ENCODE peak calls at places on chromosomes 3 and 15, in ten cellular contexts. G is WERI-Rb-1; Z is kidney epithelial cell; K is astrocyte; B is psoas muscle; Y is CD4-positive, alpha-beta memory T cell; C is GM23338; D is aorta; F is foreskin fibroblast; L is CD4-positive, CD25-positive, alpha-beta regulatory T cell. M is an unnamed sample.
A peak's percentile ranks its signal among the peaks of the same experiment; 100 is the strongest.

GRCh38 chr3:56930706-56931105 is 129.0 kb upstream of the ARHGEF3 start:
- DNase-seq in G (no peak), Z (no peak), K (peak; percentile 36), B (no peak), Y (no peak), C (no peak), D (no peak), F (no peak), L (no peak), M (no peak)

GRCh38 chr3:149377408-149378111 is at the start of gene TM4SF1:
- DNase-seq in G (no peak), Z (peak; percentile 96), K (peak; percentile 96), B (peak; percentile 62), Y (no peak), C (peak; percentile 39), D (peak; percentile 85), F (peak; percentile 73), L (no peak), M (peak; percentile 87)

GRCh38 chr3:114809668-114810413 is 337.2 kb downstream of the ZBTB20 start:
- DNase-seq in G (no peak), Z (no peak), K (peak; percentile 8), B (no peak), Y (no peak), C (no peak), D (no peak), F (peak; percentile 2), L (no peak), M (no peak)

GRCh38 chr3:53195602-53196574 is 34.9 kb downstream of the PRKCD start:
- DNase-seq in G (peak; percentile 63), Z (no peak), K (no peak), B (peak; percentile 55), Y (peak; percentile 63), C (peak; percentile 89), D (peak; percentile 88), F (no peak), L (peak; percentile 23), M (no peak)

GRCh38 chr3:33980252-33980651 is 181.8 kb downstream of the PDCD6IP start:
- DNase-seq in G (no peak), Z (peak; percentile 90), K (peak; percentile 38), B (no peak), Y (no peak), C (peak; percentile 46), D (no peak), F (peak; percentile 80), L (no peak), M (peak; percentile 85)

GRCh38 chr15:60477991-60478632 is 830 bp downstream of the ICE2 start:
- DNase-seq in G (no peak), Z (no peak), K (peak; percentile 51), B (no peak), Y (no peak), C (peak; percentile 39), D (no peak), F (no peak), L (no peak), M (no peak)

GRCh38 chr3:120420360-120420759 is 30.4 kb downstream of the FSTL1 start:
- DNase-seq in G (no peak), Z (no peak), K (no peak), B (no peak), Y (no peak), C (no peak), D (no peak), F (no peak), L (no peak), M (no peak)

GRCh38 chr3:196111939-196112386 is 30.1 kb upstream of the TFRC start:
- DNase-seq in G (no peak), Z (no peak), K (no peak), B (no peak), Y (peak; percentile 25), C (peak; percentile 4), D (no peak), F (no peak), L (peak; percentile 6), M (no peak)

GRCh38 chr3:22565393-22565792 is 637.7 kb upstream of the UBE2E2 start:
- DNase-seq in G (no peak), Z (no peak), K (no peak), B (no peak), Y (no peak), C (no peak), D (no peak), F (no peak), L (no peak), M (no peak)

GRCh38 chr15:93289951-93290350 is 200.9 kb upstream of the RGMA start:
- DNase-seq in G (no peak), Z (no peak), K (no peak), B (no peak), Y (no peak), C (no peak), D (no peak), F (no peak), L (no peak), M (no peak)

GRCh38 chr3:151096697-151097096 is 11.2 kb downstream of the MED12L start:
- DNase-seq in G (no peak), Z (no peak), K (no peak), B (no peak), Y (no peak), C (no peak), D (no peak), F (no peak), L (no peak), M (no peak)

GRCh38 chr3:178304758-178305157 is 231.5 kb upstream of the KCNMB2 start:
- DNase-seq in G (no peak), Z (peak; percentile 67), K (peak; percentile 90), B (no peak), Y (no peak), C (no peak), D (no peak), F (peak; percentile 65), L (no peak), M (peak; percentile 82)

GRCh38 chr15:74305687-74306086 is 61.8 kb downstream of the CYP11A1 start:
- DNase-seq in G (no peak), Z (no peak), K (no peak), B (no peak), Y (no peak), C (no peak), D (no peak), F (no peak), L (no peak), M (no peak)

GRCh38 chr3:100149130-100149529 is 34.8 kb upstream of the FILIP1L start:
- DNase-seq in G (no peak), Z (no peak), K (no peak), B (no peak), Y (no peak), C (no peak), D (no peak), F (no peak), L (no peak), M (no peak)

GRCh38 chr3:87145553-87145952 is 81.6 kb upstream of the CHMP2B start:
- DNase-seq in G (peak; percentile 62), Z (no peak), K (no peak), B (no peak), Y (no peak), C (peak; percentile 80), D (no peak), F (no peak), L (no peak), M (no peak)

DNA sequence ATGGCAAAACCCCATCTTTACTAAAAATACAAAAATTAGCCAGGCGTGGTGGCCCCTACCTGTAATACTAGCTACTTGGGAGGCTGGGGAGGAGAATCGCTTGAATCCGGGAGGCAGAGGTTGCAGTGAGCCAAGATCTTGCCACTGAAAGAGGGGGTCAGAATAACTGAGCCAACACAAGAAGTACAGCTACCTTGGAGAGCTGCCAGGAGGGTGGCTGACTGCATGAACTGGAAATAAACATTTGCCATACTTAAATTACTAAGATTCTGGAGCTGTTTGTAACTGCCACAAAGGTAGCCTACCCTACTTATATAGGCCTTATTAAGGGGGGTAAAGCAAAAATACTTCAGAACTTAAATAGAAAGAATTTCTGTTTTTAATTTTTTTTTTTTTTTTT is 15.4 kb upstream of the PIK3CB start:
- DNase-seq in G (no peak), Z (no peak), K (peak; percentile 30), B (no peak), Y (no peak), C (no peak), D (peak; percentile 63), F (peak; percentile 14), L (no peak), M (no peak)
- H3K4me3 ChIP-seq in G (no peak overlapping the region), Z (no peak overlapping the region), K (no peak overlapping the region), B (no peak overlapping the region), Y (no peak overlapping the region), C (no peak overlapping the region), D (no peak overlapping the region), F (no peak overlapping the region), L (no peak overlapping the region), M (no peak overlapping the region)

GRCh38 chr3:16514021-16514700 is 662 bp upstream of the RFTN1 start:
- DNase-seq in G (no peak), Z (no peak), K (no peak), B (no peak), Y (no peak), C (no peak), D (no peak), F (no peak), L (no peak), M (no peak)
- H3K4me3 ChIP-seq in G (peak overlapping the region; percentile 64), Z (peak overlapping the region; percentile 74), K (peak overlapping the region; percentile 83), B (peak overlapping the region; percentile 69), Y (peak overlapping the region; percentile 80), C (peak overlapping the region; percentile 91), D (peak overlapping the region; percentile 52), F (peak overlapping the region; percentile 66), L (peak overlapping the region; percentile 74), M (peak overlapping the region; percentile 83)

GRCh38 chr3:104286645-104287044 is 1080.1 kb upstream of the ALCAM start:
- DNase-seq in G (no peak), Z (no peak), K (no peak), B (no peak), Y (no peak), C (no peak), D (no peak), F (no peak), L (no peak), M (no peak)

GRCh38 chr3:104291878-104292277 is 1074.8 kb upstream of the ALCAM start:
- DNase-seq in G (no peak), Z (no peak), K (no peak), B (no peak), Y (no peak), C (no peak), D (no peak), F (no peak), L (no peak), M (no peak)

GRCh38 chr3:104291437-104291851 is 1075.3 kb upstream of the ALCAM start:
- DNase-seq in G (no peak), Z (no peak), K (no peak), B (no peak), Y (no peak), C (no peak), D (no peak), F (no peak), L (no peak), M (no peak)
- H3K4me3 ChIP-seq in G (no peak overlapping the region), Z (no peak overlapping the region), K (no peak overlapping the region), B (no peak overlapping the region), Y (peak overlapping the region; percentile 51), C (no peak overlapping the region), D (peak overlapping the region; percentile 20), F (peak overlapping the region; percentile 31), L (peak overlapping the region; percentile 37), M (peak overlapping the region; percentile 4)

DNA sequence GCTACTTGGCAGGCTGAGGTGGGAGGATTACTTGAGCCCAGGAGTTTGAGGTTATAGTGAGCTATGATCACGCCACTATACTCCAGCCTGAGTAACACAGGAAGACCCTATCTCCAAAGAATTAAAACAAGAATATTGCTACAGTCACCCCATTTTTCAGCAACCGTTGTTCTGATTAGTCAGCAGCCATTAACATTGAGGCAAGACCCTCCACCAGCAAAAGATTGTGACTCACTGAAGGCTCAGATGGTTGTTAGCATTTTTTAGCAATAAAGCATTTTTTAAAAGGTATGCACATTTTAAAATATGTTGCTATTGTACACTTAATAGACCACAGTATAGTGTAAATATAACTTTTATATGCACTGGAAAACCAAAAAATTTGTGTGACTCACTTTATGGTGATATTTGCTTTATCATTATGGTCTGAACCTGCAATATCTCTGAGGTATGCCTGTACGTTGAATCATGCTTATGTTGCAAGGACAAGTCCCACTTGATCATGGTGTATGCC is 492.6 kb downstream of the SQOR start:
- DNase-seq in G (no peak), Z (no peak), K (peak; percentile 66), B (no peak), Y (no peak), C (no peak), D (no peak), F (peak; percentile 70), L (no peak), M (peak; percentile 9)
- H3K4me3 ChIP-seq in G (no peak overlapping the region), Z (no peak overlapping the region), K (no peak overlapping the region), B (no peak overlapping the region), Y (no peak overlapping the region), C (no peak overlapping the region), D (no peak overlapping the region), F (no peak overlapping the region), L (no peak overlapping the region), M (no peak overlapping the region)